ENCODE peak calls at places on chromosomes 7 and 10, in seven cellular contexts. One of them, this sample, is unnamed.

GRCh38 chr7:27172388-27172774 is 1.7 kb downstream of the HOXA10 start:
- DNase-seq in stimulated activated CD4-positive, alpha-beta T cell treated with anti-CD3 and anti-CD28 coated beads, Interleukin-4, amount 100 ng/mL, for 1 hour: no peak
- DNase-seq in NCI-H187: peak; percentile 48
- DNase-seq in psoas muscle: peak; percentile 58
- DNase-seq in iris pigment epithelial cell: no peak
- DNase-seq in activated effector memory CD4-positive, alpha-beta T cell treated with anti-CD3 and anti-CD28 coated beads, Interleukin-2, amount 50 U/mL, for 16 hours: peak; percentile 62
- DNase-seq in stimulated activated CD8-positive, alpha-beta memory T cell treated with anti-CD3 and anti-CD28 coated beads, Interleukin-2, amount 100 ng/mL, for 1 hour: no peak
- DNase-seq in this sample: no peak

GRCh38 chr10:80497187-80498038 is 40.3 kb upstream of the SH2D4B start:
- DNase-seq in stimulated activated CD4-positive, alpha-beta T cell treated with anti-CD3 and anti-CD28 coated beads, Interleukin-4, amount 100 ng/mL, for 1 hour: no peak
- DNase-seq in NCI-H187: no peak
- DNase-seq in psoas muscle: peak; percentile 72
- DNase-seq in iris pigment epithelial cell: peak; percentile 78
- DNase-seq in activated effector memory CD4-positive, alpha-beta T cell treated with anti-CD3 and anti-CD28 coated beads, Interleukin-2, amount 50 U/mL, for 16 hours: peak; percentile 65
- DNase-seq in stimulated activated CD8-positive, alpha-beta memory T cell treated with anti-CD3 and anti-CD28 coated beads, Interleukin-2, amount 100 ng/mL, for 1 hour: no peak
- DNase-seq in this sample: no peak

GRCh38 chr10:24519950-24520349 is 203.7 kb downstream of the ARHGAP21 start:
- DNase-seq in stimulated activated CD4-positive, alpha-beta T cell treated with anti-CD3 and anti-CD28 coated beads, Interleukin-4, amount 100 ng/mL, for 1 hour: peak; percentile 25
- DNase-seq in NCI-H187: no peak
- DNase-seq in psoas muscle: no peak
- DNase-seq in iris pigment epithelial cell: no peak
- DNase-seq in activated effector memory CD4-positive, alpha-beta T cell treated with anti-CD3 and anti-CD28 coated beads, Interleukin-2, amount 50 U/mL, for 16 hours: peak; percentile 70
- DNase-seq in stimulated activated CD8-positive, alpha-beta memory T cell treated with anti-CD3 and anti-CD28 coated beads, Interleukin-2, amount 100 ng/mL, for 1 hour: no peak
- DNase-seq in this sample: no peak

GRCh38 chr7:155694846-155695245 is 50.4 kb downstream of the RBM33 start:
- DNase-seq in stimulated activated CD4-positive, alpha-beta T cell treated with anti-CD3 and anti-CD28 coated beads, Interleukin-4, amount 100 ng/mL, for 1 hour: no peak
- DNase-seq in NCI-H187: no peak
- DNase-seq in psoas muscle: no peak
- DNase-seq in iris pigment epithelial cell: peak; percentile 68
- DNase-seq in activated effector memory CD4-positive, alpha-beta T cell treated with anti-CD3 and anti-CD28 coated beads, Interleukin-2, amount 50 U/mL, for 16 hours: no peak
- DNase-seq in stimulated activated CD8-positive, alpha-beta memory T cell treated with anti-CD3 and anti-CD28 coated beads, Interleukin-2, amount 100 ng/mL, for 1 hour: no peak
- DNase-seq in this sample: no peak

GRCh38 chr10:91162050-91162494 is 58.4 kb upstream of the PCGF5 start:
- DNase-seq in stimulated activated CD4-positive, alpha-beta T cell treated with anti-CD3 and anti-CD28 coated beads, Interleukin-4, amount 100 ng/mL, for 1 hour: peak; percentile 3
- DNase-seq in NCI-H187: no peak
- DNase-seq in psoas muscle: no peak
- DNase-seq in iris pigment epithelial cell: peak; percentile 41
- DNase-seq in activated effector memory CD4-positive, alpha-beta T cell treated with anti-CD3 and anti-CD28 coated beads, Interleukin-2, amount 50 U/mL, for 16 hours: peak; percentile 67
- DNase-seq in stimulated activated CD8-positive, alpha-beta memory T cell treated with anti-CD3 and anti-CD28 coated beads, Interleukin-2, amount 100 ng/mL, for 1 hour: peak; percentile 2
- DNase-seq in this sample: no peak

GRCh38 chr7:142629588-142630260 is 119.5 kb upstream of the PRSS1 start:
- DNase-seq in stimulated activated CD4-positive, alpha-beta T cell treated with anti-CD3 and anti-CD28 coated beads, Interleukin-4, amount 100 ng/mL, for 1 hour: no peak
- DNase-seq in NCI-H187: no peak
- DNase-seq in psoas muscle: no peak
- DNase-seq in iris pigment epithelial cell: peak; percentile 80
- DNase-seq in activated effector memory CD4-positive, alpha-beta T cell treated with anti-CD3 and anti-CD28 coated beads, Interleukin-2, amount 50 U/mL, for 16 hours: no peak
- DNase-seq in stimulated activated CD8-positive, alpha-beta memory T cell treated with anti-CD3 and anti-CD28 coated beads, Interleukin-2, amount 100 ng/mL, for 1 hour: no peak
- DNase-seq in this sample: no peak

GRCh38 chr7:32301427-32301826 is 188.8 kb downstream of the LSM5 start:
- DNase-seq in stimulated activated CD4-positive, alpha-beta T cell treated with anti-CD3 and anti-CD28 coated beads, Interleukin-4, amount 100 ng/mL, for 1 hour: no peak
- DNase-seq in NCI-H187: no peak
- DNase-seq in psoas muscle: no peak
- DNase-seq in iris pigment epithelial cell: no peak
- DNase-seq in activated effector memory CD4-positive, alpha-beta T cell treated with anti-CD3 and anti-CD28 coated beads, Interleukin-2, amount 50 U/mL, for 16 hours: no peak
- DNase-seq in stimulated activated CD8-positive, alpha-beta memory T cell treated with anti-CD3 and anti-CD28 coated beads, Interleukin-2, amount 100 ng/mL, for 1 hour: no peak
- DNase-seq in this sample: no peak

GRCh38 chr10:129074939-129075338 is 392.1 kb upstream of the MGMT start:
- DNase-seq in stimulated activated CD4-positive, alpha-beta T cell treated with anti-CD3 and anti-CD28 coated beads, Interleukin-4, amount 100 ng/mL, for 1 hour: no peak
- DNase-seq in NCI-H187: no peak
- DNase-seq in psoas muscle: no peak
- DNase-seq in iris pigment epithelial cell: no peak
- DNase-seq in activated effector memory CD4-positive, alpha-beta T cell treated with anti-CD3 and anti-CD28 coated beads, Interleukin-2, amount 50 U/mL, for 16 hours: no peak
- DNase-seq in stimulated activated CD8-positive, alpha-beta memory T cell treated with anti-CD3 and anti-CD28 coated beads, Interleukin-2, amount 100 ng/mL, for 1 hour: no peak
- DNase-seq in this sample: no peak

GRCh38 chr10:93916257-93917063 is 22.7 kb downstream of the SLC35G1 start:
- DNase-seq in stimulated activated CD4-positive, alpha-beta T cell treated with anti-CD3 and anti-CD28 coated beads, Interleukin-4, amount 100 ng/mL, for 1 hour: no peak
- DNase-seq in NCI-H187: no peak
- DNase-seq in psoas muscle: no peak
- DNase-seq in iris pigment epithelial cell: peak; percentile 50
- DNase-seq in activated effector memory CD4-positive, alpha-beta T cell treated with anti-CD3 and anti-CD28 coated beads, Interleukin-2, amount 50 U/mL, for 16 hours: no peak
- DNase-seq in stimulated activated CD8-positive, alpha-beta memory T cell treated with anti-CD3 and anti-CD28 coated beads, Interleukin-2, amount 100 ng/mL, for 1 hour: no peak
- DNase-seq in this sample: no peak

GRCh38 chr10:95798307-95798850 is 42.4 kb downstream of the ENTPD1 start:
- DNase-seq in stimulated activated CD4-positive, alpha-beta T cell treated with anti-CD3 and anti-CD28 coated beads, Interleukin-4, amount 100 ng/mL, for 1 hour: no peak
- DNase-seq in NCI-H187: no peak
- DNase-seq in psoas muscle: no peak
- DNase-seq in iris pigment epithelial cell: no peak
- DNase-seq in activated effector memory CD4-positive, alpha-beta T cell treated with anti-CD3 and anti-CD28 coated beads, Interleukin-2, amount 50 U/mL, for 16 hours: no peak
- DNase-seq in stimulated activated CD8-positive, alpha-beta memory T cell treated with anti-CD3 and anti-CD28 coated beads, Interleukin-2, amount 100 ng/mL, for 1 hour: no peak
- DNase-seq in this sample: no peak

GRCh38 chr10:131248376-131249165 is 63.0 kb downstream of the TCERG1L start:
- DNase-seq in stimulated activated CD4-positive, alpha-beta T cell treated with anti-CD3 and anti-CD28 coated beads, Interleukin-4, amount 100 ng/mL, for 1 hour: no peak
- DNase-seq in NCI-H187: no peak
- DNase-seq in psoas muscle: no peak
- DNase-seq in iris pigment epithelial cell: no peak
- DNase-seq in activated effector memory CD4-positive, alpha-beta T cell treated with anti-CD3 and anti-CD28 coated beads, Interleukin-2, amount 50 U/mL, for 16 hours: peak; percentile 14
- DNase-seq in stimulated activated CD8-positive, alpha-beta memory T cell treated with anti-CD3 and anti-CD28 coated beads, Interleukin-2, amount 100 ng/mL, for 1 hour: no peak
- DNase-seq in this sample: no peak

GRCh38 chr7:18792866-18793595 is 297.5 kb downstream of the HDAC9 start:
- DNase-seq in stimulated activated CD4-positive, alpha-beta T cell treated with anti-CD3 and anti-CD28 coated beads, Interleukin-4, amount 100 ng/mL, for 1 hour: no peak
- DNase-seq in NCI-H187: no peak
- DNase-seq in psoas muscle: no peak
- DNase-seq in iris pigment epithelial cell: peak; percentile 61
- DNase-seq in activated effector memory CD4-positive, alpha-beta T cell treated with anti-CD3 and anti-CD28 coated beads, Interleukin-2, amount 50 U/mL, for 16 hours: no peak
- DNase-seq in stimulated activated CD8-positive, alpha-beta memory T cell treated with anti-CD3 and anti-CD28 coated beads, Interleukin-2, amount 100 ng/mL, for 1 hour: no peak
- DNase-seq in this sample: no peak

GRCh38 chr7:96987719-96988118 is 17.6 kb upstream of the DLX6 start:
- DNase-seq in stimulated activated CD4-positive, alpha-beta T cell treated with anti-CD3 and anti-CD28 coated beads, Interleukin-4, amount 100 ng/mL, for 1 hour: no peak
- DNase-seq in NCI-H187: no peak
- DNase-seq in psoas muscle: no peak
- DNase-seq in iris pigment epithelial cell: no peak
- DNase-seq in activated effector memory CD4-positive, alpha-beta T cell treated with anti-CD3 and anti-CD28 coated beads, Interleukin-2, amount 50 U/mL, for 16 hours: no peak
- DNase-seq in stimulated activated CD8-positive, alpha-beta memory T cell treated with anti-CD3 and anti-CD28 coated beads, Interleukin-2, amount 100 ng/mL, for 1 hour: no peak
- DNase-seq in this sample: no peak

GRCh38 chr10:55786461-55786860 is 574.6 kb downstream of the ZWINT start:
- DNase-seq in stimulated activated CD4-positive, alpha-beta T cell treated with anti-CD3 and anti-CD28 coated beads, Interleukin-4, amount 100 ng/mL, for 1 hour: no peak
- DNase-seq in NCI-H187: no peak
- DNase-seq in psoas muscle: no peak
- DNase-seq in iris pigment epithelial cell: no peak
- DNase-seq in activated effector memory CD4-positive, alpha-beta T cell treated with anti-CD3 and anti-CD28 coated beads, Interleukin-2, amount 50 U/mL, for 16 hours: no peak
- DNase-seq in stimulated activated CD8-positive, alpha-beta memory T cell treated with anti-CD3 and anti-CD28 coated beads, Interleukin-2, amount 100 ng/mL, for 1 hour: no peak
- DNase-seq in this sample: no peak

GRCh38 chr10:123855013-123855684 is 36.5 kb downstream of the CPXM2 start:
- DNase-seq in stimulated activated CD4-positive, alpha-beta T cell treated with anti-CD3 and anti-CD28 coated beads, Interleukin-4, amount 100 ng/mL, for 1 hour: no peak
- DNase-seq in NCI-H187: no peak
- DNase-seq in psoas muscle: no peak
- DNase-seq in iris pigment epithelial cell: no peak
- DNase-seq in activated effector memory CD4-positive, alpha-beta T cell treated with anti-CD3 and anti-CD28 coated beads, Interleukin-2, amount 50 U/mL, for 16 hours: no peak
- DNase-seq in stimulated activated CD8-positive, alpha-beta memory T cell treated with anti-CD3 and anti-CD28 coated beads, Interleukin-2, amount 100 ng/mL, for 1 hour: no peak
- DNase-seq in this sample: no peak

GRCh38 chr7:129959480-129960332 is 6.9 kb upstream of the UBE2H start:
- DNase-seq in stimulated activated CD4-positive, alpha-beta T cell treated with anti-CD3 and anti-CD28 coated beads, Interleukin-4, amount 100 ng/mL, for 1 hour: no peak
- DNase-seq in NCI-H187: no peak
- DNase-seq in psoas muscle: no peak
- DNase-seq in iris pigment epithelial cell: peak; percentile 48
- DNase-seq in activated effector memory CD4-positive, alpha-beta T cell treated with anti-CD3 and anti-CD28 coated beads, Interleukin-2, amount 50 U/mL, for 16 hours: peak; percentile 30
- DNase-seq in stimulated activated CD8-positive, alpha-beta memory T cell treated with anti-CD3 and anti-CD28 coated beads, Interleukin-2, amount 100 ng/mL, for 1 hour: no peak
- DNase-seq in this sample: no peak

This sample was measured in cerebellar nuclear complex.